ENCODE peak calls at places on chromosomes 11 and 22, in four cellular contexts. R, B, M and A are unnamed samples. For H3K4me1, the result is how much of the 10 kb centered on the place peaks cover.

GRCh38 chr22:33210129-33210784 is 152.1 kb upstream of the SYN3 start:
- DNase-seq in R (no peak), B (peak), M (no peak), A (peak)

GRCh38 chr11:76119032-76119431 is 87.3 kb downstream of the WNT11 start:
- DNase-seq in R (no peak), B (no peak), M (no peak), A (no peak)

GRCh38 chr11:116895053-116895757 is 57.8 kb upstream of the APOA1 start:
- DNase-seq in R (no peak), B (no peak), M (no peak), A (no peak)

GRCh38 chr11:70762810-70763209 is 364.5 kb downstream of the CTTN start:
- DNase-seq in R (no peak), B (no peak), M (no peak), A (peak)

GRCh38 chr11:88231894-88232482 is 56.7 kb upstream of the RAB38 start:
- DNase-seq in R (no peak), B (no peak), M (no peak), A (no peak)

GRCh38 chr22:49180683-49181024 is 647.0 kb downstream of the BRD1 start:
- DNase-seq in R (no peak), B (no peak), M (no peak), A (no peak)

GRCh38 chr11:93895106-93895862 is 44.9 kb upstream of the VSTM5 start:
- DNase-seq in R (no peak), B (peak), M (no peak), A (peak)

GRCh38 chr22:39954584-39955055 is 5.6 kb upstream of the TMA7B start:
- DNase-seq in R (no peak), B (no peak), M (no peak), A (no peak)

GRCh38 chr22:29799217-29799680 is 32.1 kb downstream of the UQCR10 start:
- DNase-seq in R (peak), B (peak), M (peak), A (peak)

GRCh38 chr11:96132437-96132836 is 208.5 kb upstream of the MTMR2 start:
- DNase-seq in R (no peak), B (no peak), M (no peak), A (no peak)

GRCh38 chr11:9267680-9268079 is 2.5 kb upstream of the DENND5A start:
- DNase-seq in R (no peak), B (no peak), M (no peak), A (no peak)

GRCh38 chr22:40002935-40003715 is 8.4 kb downstream of the FAM83F start:
- DNase-seq in R (no peak), B (no peak), M (no peak), A (no peak)

DNA sequence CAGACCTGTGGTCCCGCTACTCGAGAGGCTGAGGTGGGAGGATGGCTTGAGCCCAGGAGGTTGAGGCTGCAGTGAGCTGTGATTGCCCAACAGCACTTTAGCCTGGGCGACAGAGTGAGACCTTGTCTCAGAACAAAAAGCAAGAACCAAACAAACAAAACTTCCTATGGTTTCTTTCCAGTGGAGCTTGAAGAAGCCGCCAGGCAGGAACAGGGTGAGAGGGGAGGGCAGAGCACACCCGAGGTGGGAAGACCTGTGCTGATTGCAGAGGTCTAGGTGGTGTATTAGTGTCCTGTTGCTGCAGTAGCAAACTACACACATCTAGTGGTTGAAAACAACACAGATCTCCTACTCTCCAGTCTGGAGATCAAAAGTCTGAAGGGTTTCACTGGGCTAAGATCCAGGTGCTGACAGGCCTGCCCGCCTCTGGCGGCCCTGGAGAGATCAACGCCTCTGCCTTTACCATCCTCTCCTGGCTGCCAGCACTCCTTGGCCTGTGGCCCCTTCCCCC is 10.5 kb downstream of the ARHGEF17 start:
- DNase-seq in R (no peak), B (no peak), M (no peak), A (peak)
- H3K4me1 ChIP-seq in R (under half), B (under half), M (half or more), A (half or more)

DNA sequence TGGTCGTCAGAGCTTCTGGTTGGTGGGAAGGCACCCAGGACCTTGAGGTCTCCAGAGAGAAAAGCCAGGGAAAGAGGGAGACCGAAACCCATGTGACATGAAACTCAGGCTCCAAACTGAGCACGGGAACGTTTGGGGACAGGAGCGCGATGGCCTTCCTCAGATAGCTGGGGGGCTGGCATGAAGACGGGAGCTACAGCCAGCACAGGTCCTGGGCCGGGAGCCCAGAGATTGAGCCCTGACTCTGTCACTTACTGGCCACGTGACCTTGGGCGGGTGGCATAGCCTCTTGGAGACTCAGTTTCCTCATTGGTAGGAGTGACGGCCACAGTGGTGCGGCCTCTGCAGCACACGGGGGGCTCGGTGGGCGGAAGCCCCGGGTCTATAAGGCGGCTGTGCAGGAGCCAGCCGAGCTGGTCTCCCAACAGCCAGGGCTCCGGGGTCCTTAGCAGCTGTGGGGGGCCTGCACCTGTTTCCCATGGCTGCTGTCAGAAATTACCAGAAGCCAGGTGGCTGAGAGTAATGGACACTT is 36.4 kb upstream of the PPP6R3 start:
- DNase-seq in R (no peak), B (no peak), M (no peak), A (no peak)
- H3K4me3 ChIP-seq in R (no peak), B (no peak), M (no peak), A (no peak)

GRCh38 chr11:65616575-65617001 is 1.0 kb downstream of the PCNX3 start:
- DNase-seq in R (peak), B (no peak), M (no peak), A (no peak)
- H3K4me1 ChIP-seq in R (under half), B (under half), M (half or more), A (under half)

GRCh38 chr11:33259869-33260268 is 2.7 kb downstream of the HIPK3 start:
- DNase-seq in R (no peak), B (no peak), M (no peak), A (no peak)
- H3K4me3 ChIP-seq in R (peak), B (no peak), M (peak), A (peak)